ENCODE peak calls at places on chromosomes 11 and 22, in six cellular contexts. Y, K, T, Q, F and H are unnamed samples.

GRCh38 chr11:67996051-67996450 is 7.8 kb downstream of the UNC93B1 start:
- DNase-seq in Y (no peak), K (no peak), T (no peak), Q (no peak), F (no peak), H (peak)

GRCh38 chr11:78733031-78733430 is 158.4 kb upstream of the NARS2 start:
- DNase-seq in Y (no peak), K (peak), T (no peak), Q (no peak), F (no peak), H (no peak)

GRCh38 chr11:117794144-117794543 is 2.9 kb downstream of the DSCAML1 start:
- DNase-seq in Y (no peak), K (no peak), T (no peak), Q (no peak), F (no peak), H (no peak)

GRCh38 chr22:30578481-30578880 is 4.0 kb upstream of the GAL3ST1 start:
- DNase-seq in Y (no peak), K (no peak), T (no peak), Q (no peak), F (no peak), H (no peak)

GRCh38 chr11:95767498-95767897 is 22.1 kb downstream of the FAM76B start:
- DNase-seq in Y (no peak), K (peak), T (peak), Q (no peak), F (no peak), H (no peak)

GRCh38 chr22:46993626-46994025 is 231.2 kb downstream of the TBC1D22A start:
- DNase-seq in Y (no peak), K (no peak), T (no peak), Q (no peak), F (no peak), H (no peak)

GRCh38 chr11:93059074-93059957 is 89.9 kb downstream of the MTNR1B start:
- DNase-seq in Y (no peak), K (peak), T (peak), Q (no peak), F (peak), H (no peak)

GRCh38 chr22:32802291-32802826 is 854 bp downstream of the TIMP3 start:
- DNase-seq in Y (no peak), K (peak), T (peak), Q (no peak), F (no peak), H (no peak)

GRCh38 chr22:28442951-28443876 is 236.4 kb downstream of the TTC28 start:
- DNase-seq in Y (peak), K (peak), T (peak), Q (no peak), F (no peak), H (peak)

GRCh38 chr11:47278058-47278457 is 8.1 kb downstream of the MADD start:
- DNase-seq in Y (no peak), K (no peak), T (no peak), Q (no peak), F (no peak), H (no peak)

GRCh38 chr11:46490576-46491100 is 99.1 kb upstream of the CHRM4 start:
- DNase-seq in Y (no peak), K (peak), T (no peak), Q (no peak), F (no peak), H (no peak)

GRCh38 chr22:20430641-20431519 is 6.7 kb downstream of the SCARF2 start:
- DNase-seq in Y (peak), K (peak), T (peak), Q (no peak), F (no peak), H (peak)

GRCh38 chr11:58490827-58491226 is 17.1 kb downstream of the OR5B21 start:
- DNase-seq in Y (no peak), K (no peak), T (no peak), Q (no peak), F (no peak), H (no peak)

GRCh38 chr11:80297808-80298460 is 857.1 kb upstream of the TENM4 start:
- DNase-seq in Y (no peak), K (peak), T (peak), Q (no peak), F (no peak), H (no peak)

GRCh38 chr11:126122863-126123262 is 60.2 kb upstream of the CDON start:
- DNase-seq in Y (no peak), K (peak), T (no peak), Q (no peak), F (no peak), H (no peak)

GRCh38 chr11:75572744-75573143 is 10.7 kb downstream of the SERPINH1 start:
- DNase-seq in Y (no peak), K (no peak), T (no peak), Q (no peak), F (no peak), H (no peak)

GRCh38 chr11:1471736-1472135 is 14.8 kb downstream of the MOB2 start:
- DNase-seq in Y (no peak), K (no peak), T (no peak), Q (no peak), F (no peak), H (no peak)

GRCh38 chr22:21982338-21982965 is at the start of gene TOP3B:
- DNase-seq in Y (peak), K (peak), T (peak), Q (peak), F (peak), H (peak)

GRCh38 chr11:46912526-46913150 is 5.7 kb downstream of the LRP4 start:
- DNase-seq in Y (no peak), K (no peak), T (no peak), Q (no peak), F (no peak), H (peak)

GRCh38 chr11:30310623-30311022 is 12.3 kb upstream of the ARL14EP start:
- DNase-seq in Y (no peak), K (no peak), T (no peak), Q (peak), F (no peak), H (no peak)

GRCh38 chr11:128859563-128860441 is 7.3 kb downstream of the KCNJ1 start:
- DNase-seq in Y (peak), K (peak), T (peak), Q (peak), F (no peak), H (peak)

GRCh38 chr11:66891849-66892660 is 35.2 kb downstream of the LRFN4 start:
- DNase-seq in Y (peak), K (peak), T (peak), Q (peak), F (no peak), H (peak)

GRCh38 chr11:57885298-57886035 is 123.9 kb downstream of the CTNND1 start:
- DNase-seq in Y (no peak), K (peak), T (no peak), Q (no peak), F (no peak), H (peak)

GRCh38 chr11:73854680-73855079 is 22.0 kb downstream of the COA4 start:
- DNase-seq in Y (no peak), K (peak), T (no peak), Q (no peak), F (no peak), H (no peak)

GRCh38 chr22:44389926-44390925 is 77.5 kb upstream of the SHISAL1 start:
- DNase-seq in Y (no peak), K (no peak), T (no peak), Q (no peak), F (no peak), H (peak)

GRCh38 chr11:112285918-112286317 is 25.3 kb upstream of the PLET1 start:
- DNase-seq in Y (no peak), K (peak), T (peak), Q (no peak), F (no peak), H (no peak)

GRCh38 chr11:117572129-117572528 is 224.9 kb downstream of the DSCAML1 start:
- DNase-seq in Y (no peak), K (no peak), T (no peak), Q (no peak), F (no peak), H (no peak)

GRCh38 chr11:88098289-88098688 is 77.0 kb downstream of the RAB38 start:
- DNase-seq in Y (no peak), K (no peak), T (no peak), Q (no peak), F (no peak), H (no peak)

GRCh38 chr11:87778341-87778740 is 396.9 kb downstream of the RAB38 start:
- DNase-seq in Y (no peak), K (peak), T (no peak), Q (no peak), F (no peak), H (no peak)

GRCh38 chr22:26589845-26590524 is at the start of gene TPST2:
- DNase-seq in Y (peak), K (peak), T (peak), Q (peak), F (no peak), H (peak)

GRCh38 chr11:69287968-69288882 is 5.7 kb upstream of the MYEOV start:
- DNase-seq in Y (peak), K (no peak), T (no peak), Q (peak), F (no peak), H (no peak)

GRCh38 chr22:44664149-44664548 is 37.9 kb upstream of the PRR5 start:
- DNase-seq in Y (peak), K (no peak), T (peak), Q (no peak), F (no peak), H (no peak)

GRCh38 chr22:44192098-44192810 is 11.5 kb downstream of the PARVG start:
- DNase-seq in Y (no peak), K (peak), T (peak), Q (peak), F (no peak), H (peak)

GRCh38 chr11:132131051-132131450 is 760.6 kb downstream of the NTM start:
- DNase-seq in Y (no peak), K (no peak), T (no peak), Q (no peak), F (no peak), H (no peak)

GRCh38 chr11:908273-908672 is 2.3 kb downstream of the CHID1 start:
- DNase-seq in Y (no peak), K (peak), T (no peak), Q (peak), F (no peak), H (no peak)

GRCh38 chr11:68412593-68413475 is 47.7 kb upstream of the PPP6R3 start:
- DNase-seq in Y (no peak), K (peak), T (peak), Q (no peak), F (no peak), H (no peak)

GRCh38 chr11:126891556-126892217 is 108.9 kb downstream of the KIRREL3 start:
- DNase-seq in Y (no peak), K (peak), T (no peak), Q (no peak), F (no peak), H (no peak)

GRCh38 chr11:73271936-73272679 is at the start of gene P2RY6:
- DNase-seq in Y (no peak), K (peak), T (peak), Q (peak), F (no peak), H (peak)

GRCh38 chr11:62001450-62002178 is 34.2 kb upstream of the FTH1 start:
- DNase-seq in Y (peak), K (no peak), T (peak), Q (no peak), F (no peak), H (no peak)
- H3K9ac ChIP-seq in Y (peak), K (no peak), T (no peak), Q (no peak), F (no peak), H (no peak)

GRCh38 chr22:45804319-45804985 is 132.8 kb downstream of the ATXN10 start:
- DNase-seq in Y (no peak), K (peak), T (no peak), Q (no peak), F (no peak), H (no peak)
- H3K27ac ChIP-seq in Y (no peak), K (peak), T (no peak), Q (no peak), F (no peak), H (no peak)

DNA sequence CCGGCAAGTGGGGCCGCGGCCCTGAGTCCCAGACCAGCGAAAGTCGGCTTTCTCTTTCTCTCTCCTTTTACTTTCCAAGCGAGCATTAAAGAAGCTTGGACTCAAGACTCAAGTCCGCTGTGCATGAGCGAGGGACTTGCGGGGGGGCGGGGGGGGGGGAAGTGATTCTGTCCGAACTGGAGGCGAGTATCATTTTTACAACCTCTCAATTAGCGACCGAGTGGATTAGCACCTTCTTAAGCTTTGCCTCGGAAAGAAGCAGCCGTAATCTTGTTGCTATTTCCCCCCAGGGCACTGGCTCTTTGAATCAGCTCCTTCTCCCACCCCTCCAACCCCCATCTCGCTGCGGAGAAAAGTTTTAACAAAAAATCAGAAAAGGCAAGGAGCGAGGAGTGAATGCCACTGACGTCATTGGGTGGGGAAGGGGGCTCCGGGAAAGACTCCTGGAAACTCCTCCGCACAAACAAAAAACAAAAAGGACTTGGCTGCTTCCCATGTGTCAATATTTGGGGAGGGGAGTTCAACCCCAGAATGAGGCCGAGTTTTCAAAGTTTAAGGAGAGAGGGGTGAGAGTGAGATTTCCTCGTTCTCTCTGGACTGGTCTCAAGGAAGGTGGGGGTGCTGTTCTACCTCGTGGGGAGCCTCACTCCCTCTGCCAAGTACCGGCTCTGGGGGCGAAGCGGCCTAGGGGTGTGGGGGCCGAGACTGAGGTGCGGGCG is 2.3 kb upstream of the PAX6 start:
- DNase-seq in Y (no peak), K (no peak), T (no peak), Q (no peak), F (no peak), H (peak)
- H3K4me3 ChIP-seq in Y (peak), K (peak), T (peak), Q (peak), F (peak), H (peak)

GRCh38 chr11:65118097-65118837 is 766 bp upstream of the ZNHIT2 start:
- DNase-seq in Y (no peak), K (no peak), T (no peak), Q (no peak), F (no peak), H (peak)
- H3K9ac ChIP-seq in Y (peak), K (peak), T (no peak), Q (no peak), F (no peak), H (no peak)

DNA sequence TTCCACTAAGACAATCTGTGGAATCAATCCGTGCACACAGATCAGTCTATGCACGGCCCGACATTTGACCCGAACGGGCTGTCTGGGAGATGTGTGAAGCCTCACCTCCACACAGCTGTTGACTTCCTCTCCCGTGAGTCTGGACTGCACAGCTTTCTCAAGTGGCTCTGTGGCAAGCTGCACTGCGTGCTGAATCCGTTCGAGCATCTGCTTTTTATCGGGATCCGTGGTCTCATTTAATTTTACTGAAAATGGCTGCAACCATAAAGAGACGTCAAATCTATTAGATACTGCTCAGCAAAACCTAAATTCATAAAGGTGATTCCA is 19.3 kb downstream of the CARS1 start:
- DNase-seq in Y (no peak), K (no peak), T (no peak), Q (no peak), F (no peak), H (no peak)
- H3K27ac ChIP-seq in Y (no peak), K (no peak), T (no peak), Q (no peak), F (no peak), H (no peak)

GRCh38 chr11:113373306-113373705 is 14.3 kb upstream of the ANKK1 start:
- DNase-seq in Y (no peak), K (peak), T (peak), Q (no peak), F (no peak), H (no peak)

GRCh38 chr11:113369411-113369810 is 18.2 kb upstream of the ANKK1 start:
- DNase-seq in Y (no peak), K (no peak), T (no peak), Q (no peak), F (no peak), H (peak)

GRCh38 chr11:113373981-113374560 is 13.5 kb upstream of the ANKK1 start:
- DNase-seq in Y (no peak), K (no peak), T (no peak), Q (no peak), F (no peak), H (no peak)

GRCh38 chr11:113372317-113372716 is 15.3 kb upstream of the ANKK1 start:
- DNase-seq in Y (no peak), K (no peak), T (peak), Q (no peak), F (no peak), H (no peak)

DNA sequence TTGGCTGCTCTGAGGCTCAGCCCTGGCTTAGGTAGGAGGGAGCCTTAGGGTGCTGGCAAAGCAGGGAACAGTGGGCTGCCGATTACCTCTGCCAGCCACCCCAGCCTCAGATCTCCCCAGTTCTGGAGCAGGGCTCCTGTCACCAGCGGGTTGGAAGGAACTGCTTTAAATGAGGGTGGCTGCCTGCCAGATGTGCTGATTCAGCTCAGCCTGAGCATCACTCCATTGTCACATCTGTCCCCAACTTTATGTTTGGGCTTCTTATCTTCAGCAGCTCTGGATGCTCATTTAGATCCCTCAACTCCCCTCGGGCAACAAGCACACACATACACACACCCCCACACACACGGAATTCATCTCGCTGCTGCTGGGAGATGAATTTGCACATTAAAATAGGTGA is 16.9 kb upstream of the ANKK1 start:
- DNase-seq in Y (no peak), K (peak), T (no peak), Q (no peak), F (no peak), H (no peak)
- H3K4me3 ChIP-seq in Y (no peak), K (no peak), T (no peak), Q (no peak), F (no peak), H (no peak)

DNA sequence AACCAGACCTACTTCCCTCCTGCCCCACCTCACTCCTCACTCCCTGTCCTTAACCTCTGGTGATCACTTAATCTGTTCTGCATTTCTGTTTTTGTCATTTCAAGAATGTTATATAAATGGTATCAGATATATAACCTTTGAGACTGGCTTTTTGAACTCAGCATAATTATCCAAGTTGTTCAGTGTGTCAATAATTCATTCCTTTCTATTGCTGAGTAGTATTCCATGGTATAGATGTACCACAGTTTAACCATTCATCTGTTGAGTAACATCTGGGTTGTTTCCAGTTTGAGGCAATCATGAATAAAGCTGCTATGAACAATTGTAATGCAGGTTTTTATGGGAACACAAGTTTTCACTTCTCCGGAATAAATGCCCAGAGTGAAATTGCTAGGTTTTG is 34.6 kb upstream of the B3GNT6 start:
- DNase-seq in Y (no peak), K (no peak), T (no peak), Q (no peak), F (no peak), H (no peak)
- H3K9ac ChIP-seq in Y (no peak), K (no peak), T (no peak), Q (no peak), F (no peak), H (no peak)

DNA sequence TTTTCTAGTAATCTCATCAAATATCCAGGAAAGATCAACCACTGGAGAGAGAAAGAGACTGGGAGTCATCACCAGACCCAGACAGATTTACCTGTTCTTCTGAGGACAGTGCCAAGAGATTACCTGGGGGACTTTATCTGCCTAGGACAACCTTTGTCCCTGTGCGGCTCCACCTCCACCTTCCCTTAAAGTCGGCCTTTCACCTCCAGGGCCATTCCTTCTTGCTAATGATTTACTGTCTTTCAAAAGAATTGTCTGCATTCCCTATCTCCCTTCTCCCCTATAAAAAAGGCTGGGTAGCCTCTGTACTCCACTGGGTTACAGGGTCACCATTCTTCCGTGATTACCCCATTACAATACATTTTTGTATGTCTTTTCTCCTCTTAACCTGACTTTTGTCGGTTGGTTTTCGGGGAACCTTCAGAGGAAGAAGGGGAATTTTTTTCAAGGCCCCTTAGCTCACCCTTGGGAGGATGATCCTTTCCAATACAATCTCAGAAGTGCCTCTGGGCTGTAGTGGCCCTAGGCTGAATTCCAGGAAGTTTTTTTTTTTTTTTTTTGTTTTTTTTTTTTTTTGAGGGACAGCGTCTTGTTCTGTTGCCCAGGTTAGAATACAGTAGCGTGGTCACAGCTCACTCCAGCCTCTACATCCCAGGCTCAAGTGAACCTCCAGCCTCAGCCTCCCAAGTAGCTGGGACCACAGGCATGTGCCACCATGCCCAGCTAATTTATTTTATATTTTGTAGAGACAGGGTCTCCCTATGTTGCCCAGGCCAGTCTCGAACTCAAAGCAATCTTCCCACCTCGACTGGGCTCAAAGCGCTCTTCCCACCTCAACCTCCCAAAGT is 1.5 kb upstream of the HMOX1 start:
- DNase-seq in Y (peak), K (no peak), T (no peak), Q (no peak), F (no peak), H (peak)
- H3K27ac ChIP-seq in Y (peak), K (peak), T (no peak), Q (no peak), F (no peak), H (peak)

GRCh38 chr11:45094958-45095690 is 51.3 kb upstream of the PRDM11 start:
- DNase-seq in Y (peak), K (no peak), T (no peak), Q (no peak), F (no peak), H (peak)
- H3K4me3 ChIP-seq in Y (no peak), K (no peak), T (no peak), Q (no peak), F (no peak), H (no peak)